ENCODE peak calls at places on chromosome 5, in six cellular contexts. One of them, this sample, is unnamed.

GRCh38 chr5:96431376-96432244 is 1.4 kb downstream of the PCSK1 start:
- DNase-seq in GM12865: peak
- DNase-seq in coronary artery: no peak
- DNase-seq in HCT116: no peak
- DNase-seq in right lobe of liver: no peak
- DNase-seq in neural progenitor cell: peak
- DNase-seq in this sample: no peak

GRCh38 chr5:94613583-94613982 is 4.8 kb downstream of the KIAA0825 start:
- DNase-seq in GM12865: peak
- DNase-seq in coronary artery: no peak
- DNase-seq in HCT116: peak
- DNase-seq in right lobe of liver: no peak
- DNase-seq in neural progenitor cell: peak
- DNase-seq in this sample: no peak

GRCh38 chr5:35855221-35855620 is 1.5 kb upstream of the IL7R start:
- DNase-seq in GM12865: no peak
- DNase-seq in coronary artery: no peak
- DNase-seq in HCT116: no peak
- DNase-seq in right lobe of liver: no peak
- DNase-seq in neural progenitor cell: no peak
- DNase-seq in this sample: no peak

GRCh38 chr5:102531506-102531905 is 32.7 kb upstream of the SLCO6A1 start:
- DNase-seq in GM12865: no peak
- DNase-seq in coronary artery: no peak
- DNase-seq in HCT116: no peak
- DNase-seq in right lobe of liver: no peak
- DNase-seq in neural progenitor cell: no peak
- DNase-seq in this sample: no peak

GRCh38 chr5:100900142-100900795 is 2.8 kb downstream of the ST8SIA4 start:
- DNase-seq in GM12865: peak
- DNase-seq in coronary artery: no peak
- DNase-seq in HCT116: no peak
- DNase-seq in right lobe of liver: peak
- DNase-seq in neural progenitor cell: peak
- DNase-seq in this sample: peak

GRCh38 chr5:136308396-136308795 is 56.9 kb downstream of the TRPC7 start:
- DNase-seq in GM12865: no peak
- DNase-seq in coronary artery: no peak
- DNase-seq in HCT116: no peak
- DNase-seq in right lobe of liver: no peak
- DNase-seq in neural progenitor cell: peak
- DNase-seq in this sample: no peak

GRCh38 chr5:130580264-130580663 is 584.8 kb downstream of the HINT1 start:
- DNase-seq in GM12865: no peak
- DNase-seq in coronary artery: no peak
- DNase-seq in HCT116: no peak
- DNase-seq in right lobe of liver: no peak
- DNase-seq in neural progenitor cell: no peak
- DNase-seq in this sample: no peak

GRCh38 chr5:78727786-78728761 is 79.5 kb upstream of the LHFPL2 start:
- DNase-seq in GM12865: peak
- DNase-seq in coronary artery: no peak
- DNase-seq in HCT116: no peak
- DNase-seq in right lobe of liver: peak
- DNase-seq in neural progenitor cell: no peak
- DNase-seq in this sample: no peak

GRCh38 chr5:148384389-148384756 is 615 bp downstream of the FBXO38 start:
- DNase-seq in GM12865: peak
- DNase-seq in coronary artery: no peak
- DNase-seq in HCT116: no peak
- DNase-seq in right lobe of liver: no peak
- DNase-seq in neural progenitor cell: no peak
- DNase-seq in this sample: no peak

GRCh38 chr5:9529513-9529912 is 16.4 kb downstream of the SEMA5A start:
- DNase-seq in GM12865: no peak
- DNase-seq in coronary artery: no peak
- DNase-seq in HCT116: no peak
- DNase-seq in right lobe of liver: no peak
- DNase-seq in neural progenitor cell: no peak
- DNase-seq in this sample: no peak

GRCh38 chr5:96562614-96563013 is 99.6 kb upstream of the CAST start:
- DNase-seq in GM12865: no peak
- DNase-seq in coronary artery: no peak
- DNase-seq in HCT116: no peak
- DNase-seq in right lobe of liver: no peak
- DNase-seq in neural progenitor cell: no peak
- DNase-seq in this sample: no peak

GRCh38 chr5:129664336-129664937 is 83.5 kb upstream of the MINAR2 start:
- DNase-seq in GM12865: peak
- DNase-seq in coronary artery: no peak
- DNase-seq in HCT116: peak
- DNase-seq in right lobe of liver: peak
- DNase-seq in neural progenitor cell: peak
- DNase-seq in this sample: no peak

GRCh38 chr5:69300537-69301203 is 31.9 kb downstream of the CCDC125 start:
- DNase-seq in GM12865: no peak
- DNase-seq in coronary artery: no peak
- DNase-seq in HCT116: no peak
- DNase-seq in right lobe of liver: no peak
- DNase-seq in neural progenitor cell: no peak
- DNase-seq in this sample: no peak

GRCh38 chr5:157222506-157223230 is 42.0 kb downstream of the ITK start:
- DNase-seq in GM12865: peak
- DNase-seq in coronary artery: no peak
- DNase-seq in HCT116: no peak
- DNase-seq in right lobe of liver: no peak
- DNase-seq in neural progenitor cell: no peak
- DNase-seq in this sample: no peak

GRCh38 chr5:36414869-36415282 is 113.2 kb upstream of the RANBP3L start:
- DNase-seq in GM12865: peak
- DNase-seq in coronary artery: no peak
- DNase-seq in HCT116: peak
- DNase-seq in right lobe of liver: no peak
- DNase-seq in neural progenitor cell: peak
- DNase-seq in this sample: no peak

GRCh38 chr5:115634343-115635132 is 8.7 kb upstream of the TMED7 start:
- DNase-seq in GM12865: peak
- DNase-seq in coronary artery: peak
- DNase-seq in HCT116: peak
- DNase-seq in right lobe of liver: peak
- DNase-seq in neural progenitor cell: peak
- DNase-seq in this sample: peak

GRCh38 chr5:94849324-94849723 is 230.9 kb downstream of the SLF1 start:
- DNase-seq in GM12865: no peak
- DNase-seq in coronary artery: no peak
- DNase-seq in HCT116: no peak
- DNase-seq in right lobe of liver: no peak
- DNase-seq in neural progenitor cell: peak
- DNase-seq in this sample: no peak

GRCh38 chr5:59001154-59001553 is 418.3 kb downstream of the RAB3C start:
- DNase-seq in GM12865: no peak
- DNase-seq in coronary artery: no peak
- DNase-seq in HCT116: no peak
- DNase-seq in right lobe of liver: no peak
- DNase-seq in neural progenitor cell: no peak
- DNase-seq in this sample: no peak

GRCh38 chr5:130797303-130797702 is 367.8 kb downstream of the HINT1 start:
- DNase-seq in GM12865: no peak
- DNase-seq in coronary artery: no peak
- DNase-seq in HCT116: no peak
- DNase-seq in right lobe of liver: no peak
- DNase-seq in neural progenitor cell: no peak
- DNase-seq in this sample: no peak

GRCh38 chr5:10601246-10602030 is 37.6 kb downstream of the ANKRD33B start:
- DNase-seq in GM12865: peak
- DNase-seq in coronary artery: peak
- DNase-seq in HCT116: peak
- DNase-seq in right lobe of liver: peak
- DNase-seq in neural progenitor cell: no peak
- DNase-seq in this sample: peak

GRCh38 chr5:75656311-75657003 is 45.2 kb downstream of the ANKDD1B start:
- DNase-seq in GM12865: no peak
- DNase-seq in coronary artery: no peak
- DNase-seq in HCT116: no peak
- DNase-seq in right lobe of liver: no peak
- DNase-seq in neural progenitor cell: no peak
- DNase-seq in this sample: no peak

GRCh38 chr5:51414516-51414915 is 31.3 kb downstream of the ISL1 start:
- DNase-seq in GM12865: no peak
- DNase-seq in coronary artery: no peak
- DNase-seq in HCT116: no peak
- DNase-seq in right lobe of liver: no peak
- DNase-seq in neural progenitor cell: no peak
- DNase-seq in this sample: no peak

GRCh38 chr5:72557147-72557501 is 49.9 kb upstream of the ZNF366 start:
- DNase-seq in GM12865: peak
- DNase-seq in coronary artery: no peak
- DNase-seq in HCT116: no peak
- DNase-seq in right lobe of liver: no peak
- DNase-seq in neural progenitor cell: no peak
- DNase-seq in this sample: no peak

GRCh38 chr5:142571351-142571750 is 114.5 kb downstream of the FGF1 start:
- DNase-seq in GM12865: no peak
- DNase-seq in coronary artery: no peak
- DNase-seq in HCT116: no peak
- DNase-seq in right lobe of liver: no peak
- DNase-seq in neural progenitor cell: no peak
- DNase-seq in this sample: no peak

GRCh38 chr5:110590187-110590586 is 136.3 kb downstream of the TMEM232 start:
- DNase-seq in GM12865: peak
- DNase-seq in coronary artery: no peak
- DNase-seq in HCT116: peak
- DNase-seq in right lobe of liver: no peak
- DNase-seq in neural progenitor cell: peak
- DNase-seq in this sample: no peak
- TF ChIP-seq CTCF in GM12865: peak
- TF ChIP-seq CTCF in coronary artery: no peak
- TF ChIP-seq CTCF in HCT116: peak
- TF ChIP-seq CTCF in right lobe of liver: peak
- TF ChIP-seq CTCF in neural progenitor cell: peak
- TF ChIP-seq CTCF in this sample: no peak

GRCh38 chr5:160685695-160686094 is 166.3 kb downstream of the ATP10B start:
- DNase-seq in GM12865: peak
- DNase-seq in coronary artery: no peak
- DNase-seq in HCT116: no peak
- DNase-seq in right lobe of liver: no peak
- DNase-seq in neural progenitor cell: peak
- DNase-seq in this sample: no peak
- TF ChIP-seq CTCF in GM12865: peak
- TF ChIP-seq CTCF in coronary artery: no peak
- TF ChIP-seq CTCF in HCT116: peak
- TF ChIP-seq CTCF in right lobe of liver: peak
- TF ChIP-seq CTCF in neural progenitor cell: peak
- TF ChIP-seq CTCF in this sample: peak

GRCh38 chr5:666816-667498 is 26.2 kb downstream of the TPPP start:
- DNase-seq in GM12865: no peak
- DNase-seq in coronary artery: no peak
- DNase-seq in HCT116: no peak
- DNase-seq in right lobe of liver: no peak
- DNase-seq in neural progenitor cell: no peak
- DNase-seq in this sample: no peak

GRCh38 chr5:668299-668995 is 24.7 kb downstream of the TPPP start:
- DNase-seq in GM12865: no peak
- DNase-seq in coronary artery: no peak
- DNase-seq in HCT116: no peak
- DNase-seq in right lobe of liver: no peak
- DNase-seq in neural progenitor cell: no peak
- DNase-seq in this sample: no peak

GRCh38 chr5:669842-670395 is 23.2 kb downstream of the TPPP start:
- DNase-seq in GM12865: no peak
- DNase-seq in coronary artery: no peak
- DNase-seq in HCT116: no peak
- DNase-seq in right lobe of liver: no peak
- DNase-seq in neural progenitor cell: no peak
- DNase-seq in this sample: no peak

GRCh38 chr5:670396-671270 is 22.5 kb downstream of the TPPP start:
- DNase-seq in GM12865: no peak
- DNase-seq in coronary artery: no peak
- DNase-seq in HCT116: no peak
- DNase-seq in right lobe of liver: no peak
- DNase-seq in neural progenitor cell: no peak
- DNase-seq in this sample: no peak

DNA sequence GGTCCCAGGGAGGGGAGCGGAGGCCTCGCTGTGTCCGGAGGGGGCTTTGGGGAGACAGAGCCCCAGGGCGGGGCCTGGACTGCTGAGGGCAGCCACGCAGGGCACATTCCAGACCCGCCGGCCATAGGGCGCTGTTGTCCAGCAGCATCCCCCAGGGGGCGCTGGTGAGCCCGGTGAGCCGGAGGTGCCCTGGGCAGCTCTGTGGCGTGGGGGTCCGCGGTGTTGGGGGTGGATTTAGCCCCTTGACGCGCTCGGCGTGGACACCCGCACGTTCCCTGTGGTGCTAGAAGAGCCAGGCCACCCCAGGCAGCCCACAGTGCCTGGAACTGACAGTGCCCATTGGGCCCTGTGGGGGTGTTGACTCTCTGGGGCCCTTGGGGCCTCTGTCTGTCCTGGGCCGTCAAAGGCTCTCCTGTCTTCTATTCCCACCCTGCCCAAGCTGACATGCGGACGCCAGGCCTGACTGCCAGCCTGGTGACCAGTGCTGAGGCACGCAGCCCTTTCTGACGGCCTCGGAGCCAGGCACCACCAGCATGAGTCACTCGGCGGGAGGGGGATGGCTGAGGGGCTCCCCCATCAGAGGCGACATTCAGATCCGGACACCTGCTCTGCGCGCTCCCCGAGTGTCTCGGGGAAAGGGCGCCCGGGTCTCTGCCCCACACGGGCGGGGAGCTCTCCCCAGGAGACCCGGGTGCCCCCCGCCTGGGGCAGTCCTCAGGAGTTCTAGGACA is 23.9 kb downstream of the TPPP start:
- DNase-seq in GM12865: no peak
- DNase-seq in coronary artery: no peak
- DNase-seq in HCT116: no peak
- DNase-seq in right lobe of liver: no peak
- DNase-seq in neural progenitor cell: peak
- DNase-seq in this sample: no peak
- TF ChIP-seq CTCF in GM12865: peak
- TF ChIP-seq CTCF in coronary artery: peak
- TF ChIP-seq CTCF in HCT116: peak
- TF ChIP-seq CTCF in right lobe of liver: peak
- TF ChIP-seq CTCF in neural progenitor cell: peak
- TF ChIP-seq CTCF in this sample: peak

GRCh38 chr5:110441035-110441434 is 285.4 kb downstream of the TMEM232 start:
- DNase-seq in GM12865: peak
- DNase-seq in coronary artery: no peak
- DNase-seq in HCT116: peak
- DNase-seq in right lobe of liver: no peak
- DNase-seq in neural progenitor cell: peak
- DNase-seq in this sample: no peak
- TF ChIP-seq CTCF in GM12865: peak
- TF ChIP-seq CTCF in coronary artery: no peak
- TF ChIP-seq CTCF in HCT116: peak
- TF ChIP-seq CTCF in right lobe of liver: peak
- TF ChIP-seq CTCF in neural progenitor cell: peak
- TF ChIP-seq CTCF in this sample: no peak